ENCODE peak calls at places on chromosome 4, in five cellular contexts. O, F, R, V and B are unnamed samples.
A peak's percentile ranks its signal among the peaks of the same experiment; 100 is the strongest.

GRCh38 chr4:83285022-83285387 is 407 bp upstream of the COQ2 start:
- DNase-seq in F (peak; percentile 77), O (peak; percentile 19), R (peak; percentile 23), V (no peak), B (peak; percentile 33)

GRCh38 chr4:92634891-92635290 is 331.1 kb downstream of the GRID2 start:
- DNase-seq in R (no peak), O (no peak), V (no peak), F (no peak), B (no peak)

GRCh38 chr4:152156448-152156847 is 379.4 kb downstream of the FBXW7 start:
- DNase-seq in O (no peak), V (no peak), F (peak; percentile 52), R (no peak), B (no peak)

GRCh38 chr4:55348436-55348835 is 2.4 kb downstream of the SRD5A3 start:
- DNase-seq in V (no peak), F (peak; percentile 68), R (no peak), O (no peak), B (no peak)

GRCh38 chr4:38364383-38364963 is 299.5 kb upstream of the KLF3 start:
- DNase-seq in O (no peak), F (no peak), V (no peak), R (peak; percentile 12), B (no peak)

GRCh38 chr4:99669084-99669483 is 11.5 kb upstream of the C4orf54 start:
- DNase-seq in V (no peak), R (no peak), F (peak; percentile 23), O (no peak), B (no peak)

GRCh38 chr4:68581382-68582338 is 5.5 kb upstream of the UGT2B17 start:
- DNase-seq in F (no peak), R (no peak), V (no peak), O (no peak), B (no peak)

GRCh38 chr4:33184684-33185083 is 2464.5 kb downstream of the PCDH7 start:
- DNase-seq in R (no peak), V (no peak), O (no peak), F (no peak), B (no peak)

GRCh38 chr4:111204807-111205206 is 581.9 kb upstream of the PITX2 start:
- DNase-seq in R (peak; percentile 1), F (no peak), O (no peak), V (no peak), B (no peak)

GRCh38 chr4:146095091-146095690 is 80.3 kb upstream of the LSM6 start:
- DNase-seq in O (peak; percentile 59), V (peak; percentile 20), F (peak; percentile 68), R (peak; percentile 17), B (no peak)

GRCh38 chr4:2714071-2714770 is 41.9 kb downstream of the TNIP2 start:
- DNase-seq in V (no peak), O (peak; percentile 87), R (peak; percentile 62), F (peak; percentile 84), B (no peak)

GRCh38 chr4:25694466-25694865 is 38.8 kb downstream of the SLC34A2 start:
- DNase-seq in R (no peak), F (no peak), V (no peak), O (peak; percentile 39), B (no peak)

GRCh38 chr4:76562161-76562560 is 127.1 kb downstream of the SHROOM3 start:
- DNase-seq in O (peak; percentile 68), F (peak; percentile 79), R (no peak), V (no peak), B (no peak)

GRCh38 chr4:114015444-114015899 is 36.0 kb upstream of the ARSJ start:
- DNase-seq in O (peak; percentile 96), F (peak; percentile 97), R (peak; percentile 12), V (no peak), B (no peak)

GRCh38 chr4:87839309-87839946 is 6.7 kb downstream of the MEPE start:
- DNase-seq in F (peak; percentile 71), V (no peak), R (no peak), O (peak; percentile 34), B (no peak)

GRCh38 chr4:169270810-169271691 is at the start of gene SH3RF1:
- DNase-seq in O (peak; percentile 73), R (peak; percentile 91), F (peak; percentile 95), V (peak; percentile 90), B (peak; percentile 87)

GRCh38 chr4:100848865-100849264 is 331.0 kb upstream of the EMCN start:
- DNase-seq in O (no peak), F (no peak), R (no peak), V (no peak), B (no peak)

GRCh38 chr4:77833158-77833724 is 14.1 kb upstream of the CNOT6L start:
- DNase-seq in F (no peak), V (no peak), R (peak; percentile 21), O (no peak), B (no peak)

GRCh38 chr4:143554728-143555597 is 41.5 kb downstream of the SMARCA5 start:
- DNase-seq in V (no peak), F (no peak), R (no peak), O (no peak), B (no peak)

GRCh38 chr4:175946472-175947116 is 119.0 kb upstream of the WDR17 start:
- DNase-seq in V (no peak), O (no peak), F (peak; percentile 11), R (no peak), B (no peak)

GRCh38 chr4:186030795-186031194 is 38.2 kb upstream of the TLR3 start:
- DNase-seq in O (no peak), V (no peak), F (no peak), R (no peak), B (no peak)

GRCh38 chr4:39043697-39044363 is 11.6 kb upstream of the TMEM156 start:
- DNase-seq in F (peak; percentile 40), O (peak; percentile 66), R (peak; percentile 34), V (no peak), B (no peak)

GRCh38 chr4:128322986-128323385 is 35.4 kb upstream of the PGRMC2 start:
- DNase-seq in O (peak; percentile 91), V (no peak), F (peak; percentile 88), R (no peak), B (no peak)

GRCh38 chr4:88006956-88007303 is 505 bp upstream of the PKD2 start:
- DNase-seq in R (no peak), O (no peak), F (no peak), V (no peak), B (no peak)

GRCh38 chr4:69594382-69594781 is 45.1 kb downstream of the UGT2A2 start:
- DNase-seq in V (no peak), R (no peak), O (no peak), F (no peak), B (no peak)

GRCh38 chr4:123449780-123450179 is 53.2 kb downstream of the SPRY1 start:
- DNase-seq in O (peak; percentile 30), F (peak; percentile 20), V (no peak), R (no peak), B (no peak)

GRCh38 chr4:161003418-161004057 is 1160.3 kb downstream of the FSTL5 start:
- DNase-seq in O (no peak), R (no peak), V (no peak), F (no peak), B (no peak)

GRCh38 chr4:149306537-149306936 is 509.1 kb downstream of the IQCM start:
- DNase-seq in R (no peak), O (no peak), V (no peak), F (no peak), B (no peak)

GRCh38 chr4:73740353-73740778 is at the start of gene CXCL8:
- DNase-seq in F (peak; percentile 83), V (peak; percentile 76), R (no peak), O (peak; percentile 96), B (peak; percentile 64)

GRCh38 chr4:24630937-24631336 is 46.6 kb upstream of the DHX15 start:
- DNase-seq in V (no peak), O (peak; percentile 23), F (peak; percentile 6), R (no peak), B (no peak)

GRCh38 chr4:136032391-136032790 is 1499.9 kb downstream of the PCDH18 start:
- DNase-seq in R (no peak), O (no peak), V (no peak), F (no peak), B (no peak)

GRCh38 chr4:25235401-25235800 is 1.6 kb downstream of the PI4K2B start:
- DNase-seq in F (no peak), O (no peak), R (no peak), V (no peak), B (no peak)

GRCh38 chr4:8399298-8399697 is 41.2 kb downstream of the ACOX3 start:
- DNase-seq in O (no peak), R (no peak), V (no peak), F (no peak), B (no peak)

GRCh38 chr4:6916587-6917444 is 7.2 kb downstream of the TBC1D14 start:
- DNase-seq in R (no peak), F (peak; percentile 21), O (no peak), V (no peak), B (no peak)

GRCh38 chr4:78347527-78347926 is 204.0 kb upstream of the ANXA3 start:
- DNase-seq in V (no peak), F (no peak), R (no peak), O (no peak), B (no peak)

GRCh38 chr4:184385705-184386141 is 88.6 kb downstream of the IRF2 start:
- DNase-seq in F (no peak), V (no peak), R (no peak), O (no peak), B (no peak)

GRCh38 chr4:143438710-143439109 is 74.8 kb upstream of the SMARCA5 start:
- DNase-seq in V (no peak), O (no peak), F (no peak), R (no peak), B (no peak)

GRCh38 chr4:16187455-16187854 is 38.8 kb downstream of the TAPT1 start:
- DNase-seq in R (no peak), V (no peak), F (peak; percentile 27), O (no peak), B (no peak)

GRCh38 chr4:2101346-2102044 is 42.4 kb downstream of the NAT8L start:
- DNase-seq in R (no peak), O (peak; percentile 6), F (peak; percentile 64), V (no peak), B (no peak)

GRCh38 chr4:106056914-106057313 is 161.6 kb downstream of the NPNT start:
- DNase-seq in F (no peak), R (no peak), O (no peak), V (no peak), B (no peak)
- H3K27ac ChIP-seq in F (no peak overlapping the region), R (no peak overlapping the region), O (no peak overlapping the region), V (no peak overlapping the region), B (no peak overlapping the region)

GRCh38 chr4:163649557-163650091 is 155.1 kb downstream of the TMA16 start:
- DNase-seq in V (no peak), R (no peak), O (no peak), F (no peak), B (no peak)
- H3K27ac ChIP-seq in V (no peak overlapping the region), R (no peak overlapping the region), O (no peak overlapping the region), F (no peak overlapping the region), B (no peak overlapping the region)

GRCh38 chr4:74931386-74931785 is 1.5 kb upstream of the PARM1 start:
- DNase-seq in R (peak; percentile 30), F (no peak), V (no peak), O (no peak), B (no peak)
- H3K27ac ChIP-seq in R (no peak overlapping the region), F (no peak overlapping the region), V (no peak overlapping the region), O (no peak overlapping the region), B (no peak overlapping the region)

GRCh38 chr4:21947768-21948346 is 715 bp downstream of the KCNIP4 start:
- DNase-seq in V (no peak), R (no peak), F (peak; percentile 3), O (no peak), B (no peak)
- H3K27ac ChIP-seq in V (no peak overlapping the region), R (no peak overlapping the region), F (no peak overlapping the region), O (no peak overlapping the region), B (no peak overlapping the region)